ENCODE peak calls at places on chromosomes 16 and 17, in six cellular contexts. M is mesothelial cell of epicardium, G is nephron progenitor cell, E is right lobe of liver, C is upper lobe of right lung, F is HFFc6. Q is an unnamed sample.

GRCh38 chr16:12675852-12676251 is 127.8 kb downstream of the CPPED1 start:
- DNase-seq in M (no peak), G (no peak), E (no peak), C (no peak), F (peak; percentile 52), Q (no peak)

GRCh38 chr16:7313170-7313569 is 19.5 kb upstream of the RBFOX1 start:
- DNase-seq in M (no peak), G (peak; percentile 36), E (no peak), C (no peak), F (no peak), Q (no peak)

GRCh38 chr17:49971848-49972485 is 3.0 kb downstream of the DLX4 start:
- DNase-seq in M (no peak), G (peak; percentile 68), E (no peak), C (no peak), F (no peak), Q (peak; percentile 44)

GRCh38 chr16:57435838-57436237 is 11.3 kb downstream of the CIAPIN1 start:
- DNase-seq in M (no peak), G (no peak), E (no peak), C (no peak), F (no peak), Q (no peak)

GRCh38 chr17:29589524-29590260 is at the start of gene GIT1:
- DNase-seq in M (peak; percentile 81), G (peak; percentile 89), E (peak; percentile 90), C (peak; percentile 92), F (peak; percentile 41), Q (peak; percentile 86)

GRCh38 chr17:63543822-63544420 is 6.4 kb upstream of the DCAF7 start:
- DNase-seq in M (no peak), G (no peak), E (peak; percentile 28), C (peak; percentile 46), F (no peak), Q (no peak)

GRCh38 chr16:86457621-86458456 is 52.5 kb upstream of the FOXF1 start:
- DNase-seq in M (no peak), G (no peak), E (no peak), C (no peak), F (peak; percentile 62), Q (no peak)

GRCh38 chr17:26809033-26809432 is 484.9 kb upstream of the WSB1 start:
- DNase-seq in M (no peak), G (no peak), E (no peak), C (no peak), F (no peak), Q (no peak)

GRCh38 chr17:67637901-67638641 is 79.7 kb upstream of the NOL11 start:
- DNase-seq in M (no peak), G (no peak), E (no peak), C (peak; percentile 62), F (no peak), Q (no peak)

GRCh38 chr17:48322060-48322459 is 108.0 kb downstream of the SKAP1 start:
- DNase-seq in M (no peak), G (no peak), E (no peak), C (no peak), F (peak; percentile 6), Q (no peak)
- TF ChIP-seq CTCF in M (no peak), G (no peak), E (no peak), C (no peak), F (peak; percentile 57), Q (no peak)

GRCh38 chr17:48555183-48555615 is 10.3 kb upstream of the HOXB2 start:
- DNase-seq in M (no peak), G (no peak), E (no peak), C (no peak), F (no peak), Q (no peak)
- TF ChIP-seq CTCF in M (no peak), G (no peak), E (no peak), C (no peak), F (no peak), Q (no peak)

DNA sequence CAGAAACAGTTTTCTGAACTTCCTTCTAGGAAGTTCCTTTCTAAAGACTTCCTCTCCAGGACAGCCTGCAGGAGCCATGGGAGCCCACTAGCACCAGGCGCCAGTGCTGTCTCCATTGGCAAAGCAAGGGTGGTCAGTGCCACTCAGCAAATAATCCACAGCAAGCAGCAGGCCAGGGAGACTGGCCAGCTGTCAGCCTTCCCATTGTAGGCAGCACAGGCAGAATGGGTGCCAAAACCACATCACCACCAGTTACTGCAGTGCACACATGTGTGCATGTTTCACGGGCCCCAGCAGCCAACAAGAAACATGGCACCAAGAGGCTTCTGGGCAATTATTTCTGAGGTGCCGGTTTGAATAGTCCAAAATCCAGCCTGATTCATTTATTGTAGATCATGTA is 26.7 kb downstream of the DNASE1 start:
- DNase-seq in M (no peak), G (no peak), E (peak; percentile 67), C (no peak), F (no peak), Q (no peak)
- TF ChIP-seq CTCF in M (no peak), G (no peak), E (no peak), C (no peak), F (no peak), Q (no peak)

GRCh38 chr17:5793157-5793556 is 208.8 kb upstream of the NLRP1 start:
- DNase-seq in M (no peak), G (no peak), E (no peak), C (no peak), F (no peak), Q (peak; percentile 5)
- TF ChIP-seq CTCF in M (peak; percentile 68), G (no peak), E (no peak), C (peak; percentile 21), F (peak; percentile 62), Q (no peak)

DNA sequence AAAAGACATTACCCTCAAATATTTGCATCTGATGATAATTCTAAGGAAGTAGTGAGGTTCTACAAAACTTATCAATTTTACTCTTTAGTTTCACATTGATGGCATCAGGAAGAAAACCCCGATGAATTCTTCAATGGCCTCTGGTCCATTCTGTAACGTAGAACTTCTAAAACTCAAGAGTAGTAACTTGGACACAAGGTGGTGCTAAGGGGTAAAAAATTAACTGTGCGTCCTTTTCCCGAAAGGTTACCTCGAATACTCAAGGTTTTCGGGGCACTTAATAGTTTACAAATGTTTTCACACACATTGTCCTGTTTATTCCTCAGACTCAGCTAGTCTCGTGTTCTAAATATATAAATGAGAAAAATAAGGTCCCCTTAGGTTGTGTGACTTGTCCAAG is 517.3 kb upstream of the ZFHX3 start:
- DNase-seq in M (no peak), G (no peak), E (no peak), C (no peak), F (no peak), Q (no peak)
- TF ChIP-seq CTCF in M (no peak), G (peak; percentile 13), E (no peak), C (no peak), F (peak; percentile 53), Q (no peak)

DNA sequence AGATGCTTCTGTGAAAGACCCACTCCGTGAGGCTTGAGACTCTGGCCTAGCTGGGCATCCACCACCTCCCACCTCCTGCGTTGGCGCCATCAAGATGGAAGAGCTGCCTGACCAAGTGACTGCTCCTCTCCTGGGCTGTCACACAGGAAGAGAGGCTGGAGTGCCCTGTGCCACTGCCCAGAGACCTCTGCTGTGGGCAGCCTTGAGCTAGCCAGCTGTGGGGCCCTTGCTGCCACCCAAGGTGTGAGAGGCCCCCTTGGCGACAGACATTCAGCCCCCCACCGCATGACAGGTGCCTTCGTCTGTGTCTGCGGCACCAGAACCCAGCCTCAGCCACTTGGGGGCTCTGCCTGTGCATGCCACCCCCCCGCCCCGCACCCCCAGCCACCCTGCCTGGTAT is 121.1 kb upstream of the LHX1 start:
- DNase-seq in M (no peak), G (no peak), E (no peak), C (no peak), F (no peak), Q (no peak)
- TF ChIP-seq CTCF in M (no peak), G (no peak), E (no peak), C (no peak), F (no peak), Q (no peak)

Q was measured in activated CD8-positive, alpha-beta T cell treated with anti-CD3 and anti-CD28 coated beads for 36 hours.